ENCODE peak calls at places on chromosomes 2 and 18, in ten cellular contexts. W is GM19239; V is GM20000; T is amniotic stem cell; Y is activated T-cell treated with anti-CD3 and anti-CD28 coated beads for 1 hour; M is adrenal gland; B is aorta; F is amygdala; I is stimulated activated naive B cell treated with anti-CD40 and anti-IgM and Interleukin-4, amounts not matched to agents 10 μg/mL and 1 μg/mL and 100 μg/mL, for 72 hours; K is ovary. E is an unnamed sample.

GRCh38 chr2:218218409-218219185 is 1.6 kb downstream of the ARPC2 start:
- DNase-seq in I (peak; percentile 59), B (no peak), W (peak; percentile 21), Y (no peak), V (peak; percentile 75), K (no peak), M (no peak), T (no peak), F (no peak), E (no peak)

GRCh38 chr2:12819098-12819465 is 102.3 kb downstream of the TRIB2 start:
- DNase-seq in T (peak; percentile 87), W (no peak), I (no peak), Y (no peak), K (peak; percentile 54), F (no peak), V (no peak), B (peak; percentile 83), M (peak; percentile 97), E (no peak)

GRCh38 chr2:202529389-202529788 is 105.4 kb upstream of the FAM117B start:
- DNase-seq in W (no peak), I (no peak), M (no peak), B (no peak), Y (no peak), T (no peak), V (no peak), K (no peak), F (no peak), E (no peak)

GRCh38 chr2:70357076-70358071 is 55.5 kb upstream of the FAM136A start:
- DNase-seq in K (no peak), M (peak; percentile 51), T (no peak), F (no peak), I (no peak), Y (no peak), V (no peak), W (no peak), B (no peak), E (no peak)

GRCh38 chr18:48409591-48410094 is 460 bp upstream of the ZBTB7C start:
- DNase-seq in Y (no peak), I (no peak), F (peak; percentile 64), M (peak; percentile 78), K (peak; percentile 61), B (peak; percentile 69), W (no peak), T (no peak), V (peak; percentile 51), E (no peak)

GRCh38 chr2:238139141-238139840 is 823 bp downstream of the KLHL30 start:
- DNase-seq in K (no peak), F (no peak), V (peak; percentile 85), T (no peak), I (no peak), M (no peak), Y (no peak), B (no peak), W (no peak), E (no peak)

GRCh38 chr2:147082850-147083522 is 761.8 kb upstream of the ACVR2A start:
- DNase-seq in K (no peak), M (peak; percentile 72), F (peak; percentile 24), I (peak; percentile 18), B (no peak), T (no peak), Y (peak; percentile 16), V (peak; percentile 39), W (peak; percentile 63), E (peak; percentile 49)

GRCh38 chr2:35822716-35823115 is 532.9 kb upstream of the CRIM1 start:
- DNase-seq in T (no peak), Y (no peak), I (no peak), M (no peak), K (no peak), B (no peak), F (no peak), W (no peak), V (no peak), E (no peak)

GRCh38 chr18:56139792-56140254 is 498.6 kb downstream of the TXNL1 start:
- DNase-seq in F (peak; percentile 18), I (no peak), K (peak; percentile 54), V (no peak), M (peak; percentile 60), T (peak; percentile 30), Y (no peak), B (no peak), W (no peak), E (no peak)

GRCh38 chr2:46122971-46123365 is 174.2 kb upstream of the EPAS1 start:
- DNase-seq in F (no peak), I (no peak), V (no peak), Y (no peak), B (no peak), K (no peak), T (no peak), M (no peak), W (no peak), E (no peak)

GRCh38 chr2:237156131-237156856 is 70.6 kb downstream of the COPS8 start:
- DNase-seq in F (no peak), T (peak; percentile 81), I (no peak), W (no peak), K (peak; percentile 75), M (no peak), V (no peak), Y (no peak), B (peak; percentile 83), E (no peak)

GRCh38 chr18:75314606-75315005 is 104.0 kb downstream of the TSHZ1 start:
- DNase-seq in F (no peak), B (no peak), M (no peak), T (no peak), V (no peak), I (no peak), K (no peak), Y (no peak), W (no peak), E (no peak)

GRCh38 chr18:43571078-43571689 is 293.9 kb upstream of the SYT4 start:
- DNase-seq in T (peak; percentile 8), B (no peak), W (no peak), M (peak; percentile 68), Y (no peak), I (no peak), K (no peak), F (no peak), V (peak; percentile 39), E (no peak)

GRCh38 chr18:51028201-51028805 is 1.7 kb upstream of the SMAD4 start:
- DNase-seq in I (no peak), M (no peak), V (no peak), F (no peak), B (no peak), K (no peak), T (no peak), Y (no peak), W (no peak), E (no peak)

GRCh38 chr18:54247488-54248175 is 21.7 kb upstream of the POLI start:
- DNase-seq in K (no peak), V (peak; percentile 16), Y (no peak), F (no peak), B (no peak), I (no peak), T (no peak), W (no peak), M (no peak), E (no peak)

GRCh38 chr2:216740557-216741222 is 45.3 kb upstream of the IGFBP5 start:
- DNase-seq in B (no peak), W (no peak), M (no peak), Y (no peak), K (peak; percentile 72), I (no peak), V (no peak), T (no peak), F (no peak), E (no peak)

GRCh38 chr2:7904319-7904718 is 777.5 kb upstream of the ID2 start:
- DNase-seq in M (no peak), W (no peak), Y (no peak), F (no peak), K (no peak), V (no peak), I (no peak), B (no peak), T (no peak), E (no peak)

GRCh38 chr2:26735096-26735495 is 29.0 kb upstream of the SLC35F6 start:
- DNase-seq in T (peak; percentile 67), B (no peak), W (no peak), M (peak; percentile 81), I (no peak), Y (no peak), K (no peak), F (no peak), V (no peak), E (no peak)